ENCODE peak calls at places on chromosomes 11 and 22, in five cellular contexts. One of them, this sample, is unnamed.

GRCh38 chr11:116148056-116148455 is 624.7 kb downstream of the BUD13 start:
- DNase-seq in CD4-positive, alpha-beta T cell: no peak
- DNase-seq in GOT3: no peak
- DNase-seq in activated naive CD4-positive, alpha-beta T cell treated with anti-CD3 and anti-CD28 coated beads, Interleukin-2, amount 50 U/mL, for 16 hours: no peak
- DNase-seq in stromal cell of bone marrow: no peak
- DNase-seq in this sample: no peak

GRCh38 chr11:93490996-93491618 is 52.1 kb downstream of the SMCO4 start:
- DNase-seq in CD4-positive, alpha-beta T cell: no peak
- DNase-seq in GOT3: no peak
- DNase-seq in activated naive CD4-positive, alpha-beta T cell treated with anti-CD3 and anti-CD28 coated beads, Interleukin-2, amount 50 U/mL, for 16 hours: no peak
- DNase-seq in stromal cell of bone marrow: no peak
- DNase-seq in this sample: no peak

GRCh38 chr11:108887436-108888238 is 222.8 kb downstream of the DDX10 start:
- DNase-seq in CD4-positive, alpha-beta T cell: no peak
- DNase-seq in GOT3: no peak
- DNase-seq in activated naive CD4-positive, alpha-beta T cell treated with anti-CD3 and anti-CD28 coated beads, Interleukin-2, amount 50 U/mL, for 16 hours: no peak
- DNase-seq in stromal cell of bone marrow: peak
- DNase-seq in this sample: no peak

GRCh38 chr11:61972796-61973602 is 5.6 kb upstream of the FTH1 start:
- DNase-seq in CD4-positive, alpha-beta T cell: no peak
- DNase-seq in GOT3: no peak
- DNase-seq in activated naive CD4-positive, alpha-beta T cell treated with anti-CD3 and anti-CD28 coated beads, Interleukin-2, amount 50 U/mL, for 16 hours: no peak
- DNase-seq in stromal cell of bone marrow: peak
- DNase-seq in this sample: no peak

GRCh38 chr22:47221840-47222615 is 459.6 kb downstream of the TBC1D22A start:
- DNase-seq in CD4-positive, alpha-beta T cell: no peak
- DNase-seq in GOT3: no peak
- DNase-seq in activated naive CD4-positive, alpha-beta T cell treated with anti-CD3 and anti-CD28 coated beads, Interleukin-2, amount 50 U/mL, for 16 hours: no peak
- DNase-seq in stromal cell of bone marrow: no peak
- DNase-seq in this sample: no peak

GRCh38 chr11:13357232-13357631 is 79.6 kb downstream of the BMAL1 start:
- DNase-seq in CD4-positive, alpha-beta T cell: no peak
- DNase-seq in GOT3: no peak
- DNase-seq in activated naive CD4-positive, alpha-beta T cell treated with anti-CD3 and anti-CD28 coated beads, Interleukin-2, amount 50 U/mL, for 16 hours: no peak
- DNase-seq in stromal cell of bone marrow: no peak
- DNase-seq in this sample: no peak

GRCh38 chr22:44063462-44064371 is 39.6 kb downstream of the PARVB start:
- DNase-seq in CD4-positive, alpha-beta T cell: no peak
- DNase-seq in GOT3: no peak
- DNase-seq in activated naive CD4-positive, alpha-beta T cell treated with anti-CD3 and anti-CD28 coated beads, Interleukin-2, amount 50 U/mL, for 16 hours: no peak
- DNase-seq in stromal cell of bone marrow: no peak
- DNase-seq in this sample: no peak

GRCh38 chr22:21041937-21042336 is 3.8 kb upstream of the LRRC74B start:
- DNase-seq in CD4-positive, alpha-beta T cell: no peak
- DNase-seq in GOT3: no peak
- DNase-seq in activated naive CD4-positive, alpha-beta T cell treated with anti-CD3 and anti-CD28 coated beads, Interleukin-2, amount 50 U/mL, for 16 hours: no peak
- DNase-seq in stromal cell of bone marrow: peak
- DNase-seq in this sample: no peak

GRCh38 chr22:39349967-39350802 is at the start of gene SYNGR1:
- DNase-seq in CD4-positive, alpha-beta T cell: no peak
- DNase-seq in GOT3: no peak
- DNase-seq in activated naive CD4-positive, alpha-beta T cell treated with anti-CD3 and anti-CD28 coated beads, Interleukin-2, amount 50 U/mL, for 16 hours: no peak
- DNase-seq in stromal cell of bone marrow: no peak
- DNase-seq in this sample: no peak

GRCh38 chr11:118102721-118103261 is 16.0 kb upstream of the SMIM35 start:
- DNase-seq in CD4-positive, alpha-beta T cell: no peak
- DNase-seq in GOT3: no peak
- DNase-seq in activated naive CD4-positive, alpha-beta T cell treated with anti-CD3 and anti-CD28 coated beads, Interleukin-2, amount 50 U/mL, for 16 hours: no peak
- DNase-seq in stromal cell of bone marrow: no peak
- DNase-seq in this sample: no peak

GRCh38 chr11:75802913-75803820 is 11.8 kb upstream of the UVRAG start:
- DNase-seq in CD4-positive, alpha-beta T cell: peak
- DNase-seq in GOT3: no peak
- DNase-seq in activated naive CD4-positive, alpha-beta T cell treated with anti-CD3 and anti-CD28 coated beads, Interleukin-2, amount 50 U/mL, for 16 hours: peak
- DNase-seq in stromal cell of bone marrow: peak
- DNase-seq in this sample: peak

GRCh38 chr11:105861225-105861624 is 160.8 kb downstream of the MSANTD4 start:
- DNase-seq in CD4-positive, alpha-beta T cell: no peak
- DNase-seq in GOT3: no peak
- DNase-seq in activated naive CD4-positive, alpha-beta T cell treated with anti-CD3 and anti-CD28 coated beads, Interleukin-2, amount 50 U/mL, for 16 hours: no peak
- DNase-seq in stromal cell of bone marrow: no peak
- DNase-seq in this sample: peak

GRCh38 chr22:38098410-38099249 is 11.9 kb downstream of the BAIAP2L2 start:
- DNase-seq in CD4-positive, alpha-beta T cell: no peak
- DNase-seq in GOT3: no peak
- DNase-seq in activated naive CD4-positive, alpha-beta T cell treated with anti-CD3 and anti-CD28 coated beads, Interleukin-2, amount 50 U/mL, for 16 hours: no peak
- DNase-seq in stromal cell of bone marrow: peak
- DNase-seq in this sample: no peak

GRCh38 chr11:127056338-127056971 is 55.9 kb upstream of the KIRREL3 start:
- DNase-seq in CD4-positive, alpha-beta T cell: no peak
- DNase-seq in GOT3: no peak
- DNase-seq in activated naive CD4-positive, alpha-beta T cell treated with anti-CD3 and anti-CD28 coated beads, Interleukin-2, amount 50 U/mL, for 16 hours: no peak
- DNase-seq in stromal cell of bone marrow: no peak
- DNase-seq in this sample: no peak

GRCh38 chr11:15107730-15108515 is 6.8 kb upstream of the INSC start:
- DNase-seq in CD4-positive, alpha-beta T cell: no peak
- DNase-seq in GOT3: no peak
- DNase-seq in activated naive CD4-positive, alpha-beta T cell treated with anti-CD3 and anti-CD28 coated beads, Interleukin-2, amount 50 U/mL, for 16 hours: no peak
- DNase-seq in stromal cell of bone marrow: no peak
- DNase-seq in this sample: no peak

GRCh38 chr11:126282361-126282741 is 542 bp upstream of the TIRAP start:
- DNase-seq in CD4-positive, alpha-beta T cell: peak
- DNase-seq in GOT3: no peak
- DNase-seq in activated naive CD4-positive, alpha-beta T cell treated with anti-CD3 and anti-CD28 coated beads, Interleukin-2, amount 50 U/mL, for 16 hours: peak
- DNase-seq in stromal cell of bone marrow: no peak
- DNase-seq in this sample: peak

GRCh38 chr11:86070435-86071056 is 1.7 kb upstream of the PICALM start:
- DNase-seq in CD4-positive, alpha-beta T cell: no peak
- DNase-seq in GOT3: no peak
- DNase-seq in activated naive CD4-positive, alpha-beta T cell treated with anti-CD3 and anti-CD28 coated beads, Interleukin-2, amount 50 U/mL, for 16 hours: no peak
- DNase-seq in stromal cell of bone marrow: no peak
- DNase-seq in this sample: no peak

GRCh38 chr22:50112151-50113118 is 22.6 kb downstream of the MOV10L1 start:
- DNase-seq in CD4-positive, alpha-beta T cell: no peak
- DNase-seq in GOT3: no peak
- DNase-seq in activated naive CD4-positive, alpha-beta T cell treated with anti-CD3 and anti-CD28 coated beads, Interleukin-2, amount 50 U/mL, for 16 hours: no peak
- DNase-seq in stromal cell of bone marrow: no peak
- DNase-seq in this sample: no peak

GRCh38 chr11:19627566-19627965 is 85.1 kb upstream of the NAV2 start:
- DNase-seq in CD4-positive, alpha-beta T cell: no peak
- DNase-seq in GOT3: no peak
- DNase-seq in activated naive CD4-positive, alpha-beta T cell treated with anti-CD3 and anti-CD28 coated beads, Interleukin-2, amount 50 U/mL, for 16 hours: no peak
- DNase-seq in stromal cell of bone marrow: no peak
- DNase-seq in this sample: no peak

GRCh38 chr22:49382451-49382735 is 445.3 kb downstream of the BRD1 start:
- DNase-seq in CD4-positive, alpha-beta T cell: no peak
- DNase-seq in GOT3: no peak
- DNase-seq in activated naive CD4-positive, alpha-beta T cell treated with anti-CD3 and anti-CD28 coated beads, Interleukin-2, amount 50 U/mL, for 16 hours: no peak
- DNase-seq in stromal cell of bone marrow: no peak
- DNase-seq in this sample: no peak

GRCh38 chr11:61618991-61619390 is 38.1 kb upstream of the SYT7 start:
- DNase-seq in CD4-positive, alpha-beta T cell: no peak
- DNase-seq in GOT3: no peak
- DNase-seq in activated naive CD4-positive, alpha-beta T cell treated with anti-CD3 and anti-CD28 coated beads, Interleukin-2, amount 50 U/mL, for 16 hours: no peak
- DNase-seq in stromal cell of bone marrow: no peak
- DNase-seq in this sample: no peak

GRCh38 chr11:110173775-110174644 is 80.8 kb downstream of the ZC3H12C start:
- DNase-seq in CD4-positive, alpha-beta T cell: peak
- DNase-seq in GOT3: no peak
- DNase-seq in activated naive CD4-positive, alpha-beta T cell treated with anti-CD3 and anti-CD28 coated beads, Interleukin-2, amount 50 U/mL, for 16 hours: peak
- DNase-seq in stromal cell of bone marrow: no peak
- DNase-seq in this sample: no peak

GRCh38 chr11:57266157-57266556 is 29.1 kb upstream of the APLNR start:
- DNase-seq in CD4-positive, alpha-beta T cell: no peak
- DNase-seq in GOT3: no peak
- DNase-seq in activated naive CD4-positive, alpha-beta T cell treated with anti-CD3 and anti-CD28 coated beads, Interleukin-2, amount 50 U/mL, for 16 hours: no peak
- DNase-seq in stromal cell of bone marrow: no peak
- DNase-seq in this sample: no peak

GRCh38 chr22:44685384-44686056 is 16.5 kb upstream of the PRR5 start:
- DNase-seq in CD4-positive, alpha-beta T cell: peak
- DNase-seq in GOT3: no peak
- DNase-seq in activated naive CD4-positive, alpha-beta T cell treated with anti-CD3 and anti-CD28 coated beads, Interleukin-2, amount 50 U/mL, for 16 hours: peak
- DNase-seq in stromal cell of bone marrow: peak
- DNase-seq in this sample: no peak

GRCh38 chr11:26806209-26806608 is 84.3 kb upstream of the SLC5A12 start:
- DNase-seq in CD4-positive, alpha-beta T cell: no peak
- DNase-seq in GOT3: no peak
- DNase-seq in activated naive CD4-positive, alpha-beta T cell treated with anti-CD3 and anti-CD28 coated beads, Interleukin-2, amount 50 U/mL, for 16 hours: no peak
- DNase-seq in stromal cell of bone marrow: peak
- DNase-seq in this sample: no peak

GRCh38 chr22:45709866-45710265 is 38.2 kb downstream of the ATXN10 start:
- DNase-seq in CD4-positive, alpha-beta T cell: no peak
- DNase-seq in GOT3: no peak
- DNase-seq in activated naive CD4-positive, alpha-beta T cell treated with anti-CD3 and anti-CD28 coated beads, Interleukin-2, amount 50 U/mL, for 16 hours: no peak
- DNase-seq in stromal cell of bone marrow: peak
- DNase-seq in this sample: no peak

GRCh38 chr22:19666663-19667593 is 47.4 kb upstream of the SEPTIN5 start:
- DNase-seq in CD4-positive, alpha-beta T cell: no peak
- DNase-seq in GOT3: no peak
- DNase-seq in activated naive CD4-positive, alpha-beta T cell treated with anti-CD3 and anti-CD28 coated beads, Interleukin-2, amount 50 U/mL, for 16 hours: no peak
- DNase-seq in stromal cell of bone marrow: no peak
- DNase-seq in this sample: no peak

GRCh38 chr11:55819330-55819729 is at the start of gene OR5D18:
- DNase-seq in CD4-positive, alpha-beta T cell: no peak
- DNase-seq in GOT3: no peak
- DNase-seq in activated naive CD4-positive, alpha-beta T cell treated with anti-CD3 and anti-CD28 coated beads, Interleukin-2, amount 50 U/mL, for 16 hours: no peak
- DNase-seq in stromal cell of bone marrow: no peak
- DNase-seq in this sample: no peak

GRCh38 chr11:62217191-62217748 is 8.8 kb downstream of the SCGB2A1 start:
- DNase-seq in CD4-positive, alpha-beta T cell: no peak
- DNase-seq in GOT3: no peak
- DNase-seq in activated naive CD4-positive, alpha-beta T cell treated with anti-CD3 and anti-CD28 coated beads, Interleukin-2, amount 50 U/mL, for 16 hours: no peak
- DNase-seq in stromal cell of bone marrow: no peak
- DNase-seq in this sample: peak

GRCh38 chr11:75656044-75656726 is 12.7 kb downstream of the MAP6 start:
- DNase-seq in CD4-positive, alpha-beta T cell: no peak
- DNase-seq in GOT3: no peak
- DNase-seq in activated naive CD4-positive, alpha-beta T cell treated with anti-CD3 and anti-CD28 coated beads, Interleukin-2, amount 50 U/mL, for 16 hours: no peak
- DNase-seq in stromal cell of bone marrow: no peak
- DNase-seq in this sample: no peak

GRCh38 chr11:134532176-134532920 is 120.3 kb upstream of the B3GAT1 start:
- DNase-seq in CD4-positive, alpha-beta T cell: no peak
- DNase-seq in GOT3: no peak
- DNase-seq in activated naive CD4-positive, alpha-beta T cell treated with anti-CD3 and anti-CD28 coated beads, Interleukin-2, amount 50 U/mL, for 16 hours: no peak
- DNase-seq in stromal cell of bone marrow: no peak
- DNase-seq in this sample: no peak

GRCh38 chr11:95923441-95923729 is 522 bp downstream of the MTMR2 start:
- DNase-seq in CD4-positive, alpha-beta T cell: no peak
- DNase-seq in GOT3: no peak
- DNase-seq in activated naive CD4-positive, alpha-beta T cell treated with anti-CD3 and anti-CD28 coated beads, Interleukin-2, amount 50 U/mL, for 16 hours: no peak
- DNase-seq in stromal cell of bone marrow: no peak
- DNase-seq in this sample: no peak

GRCh38 chr22:35648066-35649025 is at the start of gene APOL6:
- DNase-seq in CD4-positive, alpha-beta T cell: peak
- DNase-seq in GOT3: no peak
- DNase-seq in activated naive CD4-positive, alpha-beta T cell treated with anti-CD3 and anti-CD28 coated beads, Interleukin-2, amount 50 U/mL, for 16 hours: peak
- DNase-seq in stromal cell of bone marrow: peak
- DNase-seq in this sample: no peak

GRCh38 chr22:46761017-46761416 is 1.4 kb upstream of the TBC1D22A start:
- DNase-seq in CD4-positive, alpha-beta T cell: no peak
- DNase-seq in GOT3: no peak
- DNase-seq in activated naive CD4-positive, alpha-beta T cell treated with anti-CD3 and anti-CD28 coated beads, Interleukin-2, amount 50 U/mL, for 16 hours: no peak
- DNase-seq in stromal cell of bone marrow: no peak
- DNase-seq in this sample: no peak

GRCh38 chr11:2459796-2460531 is 15.2 kb downstream of the KCNQ1 start:
- DNase-seq in CD4-positive, alpha-beta T cell: no peak
- DNase-seq in GOT3: no peak
- DNase-seq in activated naive CD4-positive, alpha-beta T cell treated with anti-CD3 and anti-CD28 coated beads, Interleukin-2, amount 50 U/mL, for 16 hours: no peak
- DNase-seq in stromal cell of bone marrow: no peak
- DNase-seq in this sample: no peak

This sample was measured in NCI-H1105 treated with DMSO at 0.1 percent for 48 hours.